ENCODE peak calls at places on chromosomes 6 and 20, in ten cellular contexts. Y, J, U, M, Q, L, R, X, C and D are unnamed samples.

GRCh38 chr6:9086331-9086730 is 651.0 kb upstream of the SLC35B3 start:
- DNase-seq in Q (no peak), X (no peak), L (no peak), M (no peak), J (no peak), U (no peak), Y (no peak), R (no peak), C (no peak), D (no peak)

GRCh38 chr20:19313342-19314069 is 101.1 kb downstream of the SLC24A3 start:
- DNase-seq in U (no peak), M (no peak), R (no peak), L (no peak), Q (no peak), C (no peak), J (no peak), Y (no peak), X (no peak), D (no peak)

GRCh38 chr6:7232351-7232750 is 80.6 kb downstream of the SSR1 start:
- DNase-seq in Q (no peak), M (no peak), C (no peak), X (peak), Y (no peak), L (no peak), U (peak), J (no peak), R (no peak), D (no peak)

GRCh38 chr20:6169251-6169650 is 46.4 kb upstream of the FERMT1 start:
- DNase-seq in J (no peak), R (no peak), L (no peak), M (no peak), C (no peak), Y (no peak), Q (no peak), X (no peak), U (no peak), D (no peak)

GRCh38 chr20:22796465-22797077 is 212.2 kb upstream of the FOXA2 start:
- DNase-seq in M (no peak), J (no peak), Y (no peak), X (no peak), C (no peak), Q (no peak), R (no peak), L (no peak), U (no peak), D (no peak)

GRCh38 chr20:7399575-7399974 is 540.7 kb downstream of the HAO1 start:
- DNase-seq in Q (no peak), Y (no peak), J (no peak), R (no peak), M (no peak), C (no peak), U (no peak), L (no peak), X (peak), D (no peak)

GRCh38 chr6:117444600-117444999 is 18.9 kb upstream of the ROS1 start:
- DNase-seq in L (no peak), R (no peak), Y (no peak), X (no peak), J (no peak), Q (no peak), M (no peak), U (no peak), C (no peak), D (no peak)

GRCh38 chr6:63478751-63479150 is 93.5 kb upstream of the LOC128125822 start:
- DNase-seq in U (no peak), R (no peak), M (no peak), Q (no peak), L (no peak), C (no peak), J (no peak), Y (no peak), X (no peak), D (no peak)

GRCh38 chr6:2231438-2231837 is 14.0 kb downstream of the GMDS start:
- DNase-seq in Y (no peak), X (no peak), M (no peak), C (no peak), U (no peak), R (no peak), Q (no peak), L (no peak), J (no peak), D (no peak)

GRCh38 chr6:22147983-22148797 is 148.6 kb downstream of the PRL start:
- DNase-seq in M (no peak), R (no peak), U (no peak), Q (peak), C (no peak), J (peak), X (peak), Y (no peak), L (no peak), D (no peak)

GRCh38 chr6:19771753-19772336 is 65.3 kb upstream of the ID4 start:
- DNase-seq in C (no peak), R (no peak), Y (no peak), U (no peak), J (no peak), X (no peak), Q (no peak), L (no peak), M (no peak), D (peak)

GRCh38 chr20:58708246-58708931 is 15.8 kb downstream of the NPEPL1 start:
- DNase-seq in L (no peak), Y (peak), X (no peak), U (peak), J (peak), Q (no peak), C (peak), R (no peak), M (no peak), D (no peak)

GRCh38 chr6:7505196-7505699 is 36.2 kb upstream of the DSP start:
- DNase-seq in J (peak), M (no peak), R (peak), X (peak), L (no peak), U (peak), Y (peak), C (no peak), Q (peak), D (peak)

GRCh38 chr6:115896538-115897129 is 164.1 kb downstream of the FRK start:
- DNase-seq in Y (no peak), U (no peak), L (peak), C (no peak), X (peak), M (peak), Q (no peak), R (peak), J (peak), D (peak)

GRCh38 chr6:151993364-151993763 is 185.9 kb downstream of the ESR1 start:
- DNase-seq in M (no peak), Q (no peak), L (no peak), U (no peak), Y (no peak), J (no peak), R (no peak), X (no peak), C (no peak), D (no peak)

GRCh38 chr6:110044093-110044492 is 66.0 kb downstream of the GPR6 start:
- DNase-seq in L (no peak), U (no peak), Q (no peak), C (no peak), M (no peak), R (no peak), Y (no peak), X (no peak), J (no peak), D (no peak)

GRCh38 chr6:132445201-132445951 is 44.1 kb upstream of the MOXD1 start:
- DNase-seq in J (no peak), U (no peak), X (no peak), R (no peak), L (no peak), M (no peak), C (no peak), Y (no peak), Q (no peak), D (no peak)

GRCh38 chr6:129621252-129621651 is 88.7 kb downstream of the ARHGAP18 start:
- DNase-seq in C (no peak), X (no peak), Q (no peak), U (no peak), R (no peak), M (no peak), L (no peak), J (no peak), Y (peak), D (no peak)

GRCh38 chr6:28838289-28838633 is 85.5 kb downstream of the TRIM27 start:
- DNase-seq in Y (peak), J (no peak), L (peak), U (no peak), M (peak), C (no peak), R (no peak), X (peak), Q (no peak), D (peak)

GRCh38 chr6:2961491-2961890 is 9.9 kb downstream of the SERPINB6 start:
- DNase-seq in C (no peak), X (no peak), M (no peak), R (no peak), U (no peak), J (no peak), L (no peak), Q (no peak), Y (no peak), D (no peak)

GRCh38 chr6:136599324-136600011 is 49.2 kb upstream of the MAP7 start:
- DNase-seq in Y (no peak), L (no peak), R (no peak), M (no peak), X (no peak), Q (no peak), J (no peak), U (no peak), C (no peak), D (no peak)

GRCh38 chr6:26187981-26188635 is 100.9 kb downstream of the HFE start:
- DNase-seq in X (no peak), L (peak), Q (no peak), C (no peak), M (no peak), J (no peak), U (no peak), Y (peak), R (peak), D (peak)

GRCh38 chr6:13075491-13075845 is 252.9 kb downstream of the TBC1D7 start:
- DNase-seq in X (no peak), L (no peak), J (no peak), C (no peak), U (no peak), Y (no peak), M (no peak), Q (no peak), R (no peak), D (no peak)

GRCh38 chr6:11033825-11034224 is 10.3 kb downstream of the ELOVL2 start:
- DNase-seq in J (no peak), L (no peak), R (no peak), C (no peak), U (no peak), Q (no peak), M (no peak), Y (no peak), X (no peak), D (no peak)

GRCh38 chr6:99032396-99032795 is 84.7 kb upstream of the FBXL4 start:
- DNase-seq in U (no peak), Y (no peak), J (no peak), R (no peak), X (no peak), L (no peak), C (no peak), M (no peak), Q (no peak), D (no peak)

GRCh38 chr6:42147138-42147562 is 4.7 kb upstream of the C6orf132 start:
- DNase-seq in X (no peak), Y (peak), C (no peak), Q (no peak), U (no peak), J (no peak), R (no peak), M (no peak), L (no peak), D (no peak)

GRCh38 chr6:151649835-151650234 is 156.0 kb downstream of the CCDC170 start:
- DNase-seq in J (no peak), L (no peak), Y (no peak), Q (no peak), C (no peak), U (no peak), X (no peak), R (no peak), M (no peak), D (no peak)

GRCh38 chr6:144248003-144248402 is 37.1 kb upstream of the UTRN start:
- DNase-seq in J (no peak), Q (no peak), Y (no peak), R (no peak), U (no peak), C (no peak), M (no peak), X (no peak), L (no peak), D (no peak)

GRCh38 chr6:154705471-154706113 is 27.6 kb upstream of the SCAF8 start:
- DNase-seq in C (no peak), U (no peak), Y (no peak), L (no peak), R (no peak), M (no peak), X (no peak), Q (no peak), J (no peak), D (no peak)

GRCh38 chr6:157521665-157522335 is 140.8 kb downstream of the ZDHHC14 start:
- DNase-seq in U (no peak), X (no peak), Q (no peak), Y (no peak), C (no peak), M (no peak), L (no peak), R (no peak), J (no peak), D (peak)

GRCh38 chr20:53901064-53901463 is 169.3 kb downstream of the BCAS1 start:
- DNase-seq in L (no peak), C (no peak), Y (peak), U (peak), J (no peak), Q (no peak), R (no peak), X (peak), M (no peak), D (no peak)

GRCh38 chr6:154410619-154411044 is 54.0 kb upstream of the IPCEF1 start:
- DNase-seq in X (peak), J (no peak), R (peak), L (no peak), Y (peak), C (no peak), U (no peak), M (no peak), Q (no peak), D (no peak)

GRCh38 chr6:14703586-14703985 is 542.3 kb upstream of the JARID2 start:
- DNase-seq in Y (no peak), Q (no peak), X (no peak), J (no peak), U (no peak), M (no peak), C (no peak), R (no peak), L (no peak), D (no peak)

GRCh38 chr6:14925627-14926026 is 320.2 kb upstream of the JARID2 start:
- DNase-seq in J (no peak), X (no peak), U (no peak), M (no peak), Q (no peak), L (no peak), C (no peak), R (no peak), Y (no peak), D (no peak)

DNA sequence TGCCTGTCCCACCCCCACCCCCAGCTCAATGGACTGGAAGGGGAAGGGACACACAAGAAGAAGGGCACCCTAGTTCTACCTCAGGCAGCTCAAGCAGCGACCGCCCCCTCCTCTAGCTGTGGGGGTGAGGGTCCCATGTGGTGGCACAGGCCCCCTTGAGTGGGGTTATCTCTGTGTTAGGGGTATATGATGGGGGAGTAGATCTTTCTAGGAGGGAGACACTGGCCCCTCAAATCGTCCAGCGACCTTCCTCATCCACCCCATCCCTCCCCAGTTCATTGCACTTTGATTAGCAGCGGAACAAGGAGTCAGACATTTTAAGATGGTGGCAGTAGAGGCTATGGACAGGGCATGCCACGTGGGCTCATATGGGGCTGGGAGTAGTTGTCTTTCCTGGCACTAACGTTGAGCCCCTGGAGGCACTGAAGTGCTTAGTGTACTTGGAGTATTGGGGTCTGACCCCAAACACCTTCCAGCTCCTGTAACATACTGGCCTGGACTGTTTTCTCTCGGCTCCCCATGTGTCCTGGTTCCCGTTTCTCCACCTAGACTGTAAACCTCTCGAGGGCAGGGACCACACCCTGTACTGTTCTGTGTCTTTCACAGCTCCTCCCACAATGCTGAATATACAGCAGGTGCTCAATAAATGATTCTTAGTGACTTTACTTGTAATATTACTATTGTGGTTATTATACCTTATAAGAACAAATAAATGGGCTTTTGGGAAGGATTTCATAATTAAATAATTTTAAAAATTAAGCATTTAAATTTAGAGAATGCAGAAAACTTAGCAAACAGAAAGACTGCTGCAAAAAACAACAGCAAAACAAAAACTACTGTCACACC is 8.4 kb downstream of the CDKN1A start:
- DNase-seq in Y (no peak), Q (no peak), J (no peak), L (no peak), C (no peak), X (no peak), U (peak), M (no peak), R (no peak), D (no peak)
- TF ChIP-seq POLR2AphosphoS5 in Y (no peak), Q (no peak), J (peak), L (no peak), C (no peak), X (no peak), U (no peak), M (no peak), R (no peak), D (no peak)

GRCh38 chr20:32793059-32793458 is 26.7 kb upstream of the MAPRE1 start:
- DNase-seq in M (no peak), X (peak), L (no peak), Y (no peak), U (no peak), R (no peak), Q (no peak), J (no peak), C (no peak), D (no peak)

GRCh38 chr20:32798046-32798985 is 21.4 kb upstream of the MAPRE1 start:
- DNase-seq in Q (no peak), L (no peak), C (no peak), J (no peak), X (no peak), U (no peak), Y (no peak), R (no peak), M (no peak), D (no peak)

GRCh38 chr20:32796383-32797159 is 23.2 kb upstream of the MAPRE1 start:
- DNase-seq in Q (no peak), J (no peak), C (no peak), Y (no peak), R (no peak), X (no peak), U (no peak), L (no peak), M (no peak), D (no peak)

GRCh38 chr20:32792316-32792715 is 27.4 kb upstream of the MAPRE1 start:
- DNase-seq in U (no peak), R (no peak), Y (no peak), Q (no peak), M (no peak), C (no peak), L (peak), J (no peak), X (no peak), D (peak)

DNA sequence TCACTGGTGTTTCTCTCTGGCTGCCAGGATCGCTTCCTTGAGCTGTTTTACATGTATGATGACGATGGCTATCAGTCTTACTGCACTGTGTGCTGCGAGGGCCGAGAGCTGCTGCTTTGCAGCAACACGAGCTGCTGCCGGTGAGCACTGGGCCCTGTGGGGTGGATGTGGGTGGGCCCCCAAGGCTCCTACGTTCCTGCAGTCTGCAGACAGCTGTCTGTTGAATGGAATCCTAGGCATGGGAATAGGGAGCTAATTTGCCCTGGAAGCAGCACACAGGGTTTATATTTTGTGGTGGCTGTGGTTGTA is 22.6 kb upstream of the MAPRE1 start:
- DNase-seq in R (no peak), Q (no peak), M (no peak), Y (no peak), J (no peak), U (no peak), C (no peak), L (no peak), X (no peak), D (no peak)
- TF ChIP-seq POLR2AphosphoS5 in R (no peak), Q (no peak), M (no peak), Y (no peak), J (no peak), U (no peak), C (no peak), L (no peak), X (no peak), D (no peak)

DNA sequence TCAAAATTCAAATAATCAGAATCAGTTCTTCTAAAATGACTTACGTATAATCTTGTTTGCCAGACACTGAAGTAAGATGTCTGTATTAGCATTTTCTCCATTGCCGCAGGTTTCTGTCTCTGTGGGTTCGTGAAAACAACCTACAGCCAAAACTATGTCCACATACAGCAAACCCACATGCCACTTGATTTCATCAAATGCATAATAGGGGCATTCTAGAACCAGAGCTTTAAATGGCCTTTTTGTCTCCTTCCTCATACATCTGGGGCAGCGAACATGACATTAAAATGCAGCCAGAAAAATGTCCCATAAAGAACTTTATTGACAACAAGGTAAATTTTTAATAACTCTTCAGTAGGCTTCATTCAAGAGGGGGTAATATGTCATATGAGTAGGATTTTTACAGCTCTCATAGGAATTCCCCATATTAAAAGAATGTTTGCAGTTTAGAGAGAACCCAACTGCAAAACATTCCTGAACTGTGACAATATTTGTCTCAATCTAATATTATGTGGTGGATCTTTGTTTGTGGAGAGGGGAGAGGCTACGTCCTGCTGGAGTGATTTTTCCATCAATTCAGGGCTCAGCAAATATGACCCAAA is 90.1 kb upstream of the QKI start:
- DNase-seq in L (no peak), Q (no peak), U (no peak), X (no peak), C (no peak), M (no peak), R (no peak), J (no peak), Y (no peak), D (no peak)
- TF ChIP-seq POLR2AphosphoS5 in L (no peak), Q (no peak), U (no peak), X (no peak), C (no peak), M (no peak), R (no peak), J (no peak), Y (no peak), D (no peak)

GRCh38 chr6:108164815-108165706 is 761 bp upstream of the NR2E1 start:
- DNase-seq in J (peak), Y (no peak), R (no peak), M (no peak), L (no peak), C (no peak), Q (no peak), U (no peak), X (no peak), D (no peak)
- TF ChIP-seq POLR2AphosphoS5 in J (no peak), Y (no peak), R (no peak), M (no peak), L (no peak), C (no peak), Q (no peak), U (no peak), X (no peak), D (no peak)